ENCODE peak calls at places on chromosomes 13 and 19, in eight cellular contexts. D is fibroblast of the aortic adventitia, B is lung, Q is prostate gland, W is MM.1S, E is fibroblast of villous mesenchyme, Y is mesendoderm, O is thoracic aorta. T is an unnamed sample.

GRCh38 chr13:21717817-21718216 is 46.9 kb downstream of the FGF9 start:
- DNase-seq in Q (no peak), D (no peak), Y (peak; percentile 90), B (peak; percentile 56), O (no peak), E (no peak), W (no peak), T (no peak)

GRCh38 chr13:96460571-96460970 is 370.7 kb downstream of the HS6ST3 start:
- DNase-seq in Q (no peak), B (no peak), O (no peak), Y (no peak), D (peak; percentile 13), W (peak; percentile 51), E (no peak), T (peak; percentile 31)

GRCh38 chr19:33840382-33840781 is 43.7 kb downstream of the KCTD15 start:
- DNase-seq in O (no peak), B (peak; percentile 6), E (no peak), W (no peak), D (no peak), Q (no peak), Y (no peak), T (no peak)

GRCh38 chr13:30551194-30551593 is 66.5 kb upstream of the USPL1 start:
- DNase-seq in Y (peak; percentile 64), E (peak; percentile 56), B (no peak), D (peak; percentile 46), W (peak; percentile 56), Q (peak; percentile 17), O (no peak), T (peak; percentile 51)

GRCh38 chr13:103282571-103283450 is 216.6 kb upstream of the SLC10A2 start:
- DNase-seq in B (no peak), D (peak; percentile 88), Y (peak; percentile 86), W (no peak), Q (no peak), E (peak; percentile 45), O (no peak), T (no peak)

GRCh38 chr19:33208904-33209843 is 15.0 kb downstream of the LRP3 start:
- DNase-seq in Q (no peak), O (no peak), D (peak; percentile 60), B (no peak), W (no peak), Y (no peak), E (no peak), T (no peak)

GRCh38 chr13:98508280-98509074 is 68.4 kb downstream of the STK24 start:
- DNase-seq in B (no peak), D (peak; percentile 81), E (peak; percentile 80), O (no peak), Y (peak; percentile 94), W (no peak), Q (no peak), T (no peak)

GRCh38 chr13:75454497-75454896 is 27.5 kb downstream of the TBC1D4 start:
- DNase-seq in Y (no peak), Q (peak; percentile 77), E (no peak), O (no peak), W (no peak), B (no peak), D (no peak), T (peak; percentile 94)

GRCh38 chr19:17302391-17303166 is 646 bp downstream of the ABHD8 start:
- DNase-seq in Y (peak; percentile 77), Q (no peak), O (no peak), D (no peak), B (no peak), E (no peak), W (no peak), T (no peak)

GRCh38 chr13:83618966-83619365 is 263.3 kb downstream of the SLITRK1 start:
- DNase-seq in Q (no peak), B (no peak), E (no peak), D (peak; percentile 37), Y (no peak), O (no peak), W (no peak), T (no peak)

GRCh38 chr19:55091126-55091910 is 15.6 kb downstream of the EPS8L1 start:
- DNase-seq in Y (no peak), W (no peak), O (no peak), E (no peak), D (no peak), B (no peak), Q (no peak), T (no peak)

GRCh38 chr19:2594319-2594718 is 108.2 kb downstream of the GNG7 start:
- DNase-seq in Y (no peak), B (no peak), Q (no peak), D (no peak), W (no peak), O (no peak), E (no peak), T (no peak)

GRCh38 chr19:22623841-22624221 is 10.3 kb upstream of the ZNF492 start:
- DNase-seq in Y (no peak), O (no peak), Q (no peak), D (no peak), W (no peak), B (no peak), E (no peak), T (no peak)

GRCh38 chr13:50829226-50829625 is 14.3 kb downstream of the DLEU7 start:
- DNase-seq in B (no peak), Y (no peak), W (no peak), Q (no peak), D (no peak), E (no peak), O (no peak), T (no peak)

GRCh38 chr13:50826035-50826434 is 17.5 kb downstream of the DLEU7 start:
- DNase-seq in Y (peak; percentile 49), W (no peak), B (no peak), Q (no peak), O (no peak), D (no peak), E (no peak), T (no peak)

GRCh38 chr13:50831510-50831909 is 12.0 kb downstream of the DLEU7 start:
- DNase-seq in W (no peak), D (no peak), E (no peak), B (no peak), O (no peak), Y (no peak), Q (no peak), T (no peak)

DNA sequence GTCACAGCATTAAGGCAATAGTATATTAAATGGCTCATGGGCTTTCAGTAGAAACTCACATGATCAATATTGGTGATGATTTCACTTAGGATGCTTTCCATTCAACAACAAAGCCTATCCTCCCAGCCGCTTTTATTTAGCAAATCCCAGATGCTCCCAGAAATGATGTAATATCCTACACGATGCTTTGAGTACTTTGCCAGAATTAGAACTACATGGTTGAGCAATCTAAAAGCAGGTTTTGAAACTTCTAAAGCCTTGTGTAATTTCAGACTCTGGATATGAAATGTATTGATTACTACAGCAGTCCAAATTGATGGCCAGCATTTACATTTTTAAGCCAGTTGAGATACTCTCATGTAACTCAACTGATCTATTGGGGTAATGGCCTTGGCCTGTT is 13.6 kb downstream of the DLEU7 start:
- DNase-seq in Q (no peak), Y (no peak), E (peak; percentile 72), B (no peak), W (no peak), O (no peak), D (peak; percentile 69), T (no peak)
- H3K4me3 ChIP-seq in Q (no peak overlapping the region), Y (no peak overlapping the region), E (no peak overlapping the region), B (no peak overlapping the region), W (no peak overlapping the region), O (no peak overlapping the region), D (no peak overlapping the region), T (no peak overlapping the region)

GRCh38 chr19:50329146-50329925 is at the start of gene KCNC3:
- DNase-seq in D (peak; percentile 71), B (peak; percentile 100), E (peak; percentile 89), Y (peak; percentile 100), W (no peak), O (peak; percentile 99), Q (peak; percentile 100), T (peak; percentile 96)
- H3K4me3 ChIP-seq in D (no peak within 1 kb of the TSS), B (peak within 1 kb of the TSS; percentile 33), E (peak within 1 kb of the TSS; percentile 25), Y (peak within 1 kb of the TSS; percentile 55), W (no peak within 1 kb of the TSS), O (peak within 1 kb of the TSS; percentile 66), Q (peak within 1 kb of the TSS; percentile 16), T (peak within 1 kb of the TSS; percentile 49)

GRCh38 chr19:10835089-10835753 is 791 bp downstream of the TMED1 start:
- DNase-seq in D (no peak), Q (peak; percentile 100), W (peak; percentile 99), B (no peak), E (no peak), O (no peak), Y (no peak), T (peak; percentile 99)
- H3K4me3 ChIP-seq in D (peak overlapping the region; percentile 66), Q (peak overlapping the region; percentile 35), W (peak overlapping the region; percentile 88), B (peak overlapping the region; percentile 28), E (peak overlapping the region; percentile 52), O (peak overlapping the region; percentile 93), Y (no peak overlapping the region), T (peak overlapping the region; percentile 86)

GRCh38 chr13:77865588-77865987 is 53.0 kb downstream of the EDNRB start:
- DNase-seq in Y (no peak), Q (no peak), D (no peak), B (no peak), W (no peak), O (no peak), E (peak; percentile 34), T (no peak)

GRCh38 chr13:77860621-77861020 is 58.0 kb downstream of the EDNRB start:
- DNase-seq in E (peak; percentile 93), O (no peak), B (no peak), Q (no peak), D (peak; percentile 71), W (no peak), Y (no peak), T (no peak)

GRCh38 chr13:77863037-77863630 is 55.5 kb downstream of the EDNRB start:
- DNase-seq in Q (no peak), B (no peak), E (no peak), W (no peak), O (no peak), Y (no peak), D (no peak), T (no peak)

GRCh38 chr13:77859450-77859849 is 59.2 kb downstream of the EDNRB start:
- DNase-seq in O (no peak), E (peak; percentile 90), Y (no peak), B (no peak), Q (no peak), W (no peak), D (peak; percentile 67), T (no peak)

DNA sequence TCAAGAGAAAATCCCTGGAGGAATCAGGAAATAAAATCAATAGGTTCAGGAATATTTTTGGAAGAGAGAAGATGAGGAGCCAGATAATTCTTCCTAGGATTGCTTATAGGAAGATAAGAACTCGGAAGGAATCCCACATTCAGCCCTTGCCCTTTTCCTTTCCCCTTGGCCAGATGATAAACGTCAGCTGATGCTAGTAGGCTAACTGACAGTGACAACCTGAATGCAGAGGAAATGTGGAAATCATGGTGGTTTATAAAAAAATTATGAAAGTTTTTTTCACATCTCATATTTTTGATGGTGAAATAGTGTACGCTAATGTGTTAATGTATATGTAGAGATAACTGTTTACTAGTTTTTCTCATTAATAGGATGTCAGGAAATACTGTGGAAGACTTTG is 56.9 kb downstream of the EDNRB start:
- DNase-seq in D (no peak), W (no peak), Y (no peak), E (peak; percentile 54), O (no peak), B (no peak), Q (no peak), T (no peak)
- H3K4me3 ChIP-seq in D (no peak overlapping the region), W (no peak overlapping the region), Y (no peak overlapping the region), E (no peak overlapping the region), O (no peak overlapping the region), B (no peak overlapping the region), Q (no peak overlapping the region), T (no peak overlapping the region)

T was measured in LNCaP clone FGC.